ENCODE peak calls at places on chromosomes 16 and 17, in four cellular contexts. O is K562, C is HepG2, Y is GM12878. A is an unnamed sample.

GRCh38 chr17:55845385-55845784 is 94.5 kb downstream of the PCTP start:
- DNase-seq in O (no peak), C (no peak), Y (no peak), A (peak)

GRCh38 chr17:61619953-61620352 is 28.9 kb upstream of the NACA2 start:
- DNase-seq in O (no peak), C (no peak), Y (no peak), A (no peak)

GRCh38 chr16:3118846-3119245 is 6.5 kb downstream of the ZNF205 start:
- DNase-seq in O (no peak), C (no peak), Y (no peak), A (no peak)

GRCh38 chr17:82924812-82925211 is 85.0 kb upstream of the ZNF750 start:
- DNase-seq in O (no peak), C (peak), Y (no peak), A (no peak)

GRCh38 chr17:8126306-8127066 is 2.6 kb upstream of the HES7 start:
- DNase-seq in O (peak), C (no peak), Y (no peak), A (peak)

GRCh38 chr17:32298721-32299578 is 33.3 kb downstream of the RHBDL3 start:
- DNase-seq in O (no peak), C (no peak), Y (no peak), A (no peak)

GRCh38 chr17:71284032-71284755 is 836.6 kb upstream of the SOX9 start:
- DNase-seq in O (no peak), C (no peak), Y (no peak), A (no peak)

GRCh38 chr16:65314246-65315003 is 192.6 kb upstream of the CDH11 start:
- DNase-seq in O (no peak), C (no peak), Y (no peak), A (no peak)

GRCh38 chr17:2435181-2435741 is 34.4 kb upstream of the MNT start:
- DNase-seq in O (no peak), C (no peak), Y (no peak), A (peak)

GRCh38 chr17:29514792-29515191 is 52.0 kb downstream of the ABHD15 start:
- DNase-seq in O (no peak), C (no peak), Y (no peak), A (no peak)

GRCh38 chr16:19810817-19811731 is 73.6 kb downstream of the GPRC5B start:
- DNase-seq in O (no peak), C (peak), Y (no peak), A (no peak)

GRCh38 chr17:17672453-17673368 is 8.5 kb upstream of the RAI1 start:
- DNase-seq in O (no peak), C (no peak), Y (no peak), A (no peak)

GRCh38 chr16:9012848-9013507 is 49.3 kb upstream of the USP7 start:
- DNase-seq in O (peak), C (no peak), Y (no peak), A (peak)

GRCh38 chr16:66359012-66359411 is 7.5 kb upstream of the CDH5 start:
- DNase-seq in O (no peak), C (no peak), Y (no peak), A (no peak)

GRCh38 chr16:49101997-49102396 is 179.6 kb downstream of the CBLN1 start:
- DNase-seq in O (no peak), C (no peak), Y (no peak), A (no peak)

GRCh38 chr17:49629447-49629846 is 48.5 kb downstream of the SPOP start:
- DNase-seq in O (no peak), C (no peak), Y (no peak), A (no peak)

DNA sequence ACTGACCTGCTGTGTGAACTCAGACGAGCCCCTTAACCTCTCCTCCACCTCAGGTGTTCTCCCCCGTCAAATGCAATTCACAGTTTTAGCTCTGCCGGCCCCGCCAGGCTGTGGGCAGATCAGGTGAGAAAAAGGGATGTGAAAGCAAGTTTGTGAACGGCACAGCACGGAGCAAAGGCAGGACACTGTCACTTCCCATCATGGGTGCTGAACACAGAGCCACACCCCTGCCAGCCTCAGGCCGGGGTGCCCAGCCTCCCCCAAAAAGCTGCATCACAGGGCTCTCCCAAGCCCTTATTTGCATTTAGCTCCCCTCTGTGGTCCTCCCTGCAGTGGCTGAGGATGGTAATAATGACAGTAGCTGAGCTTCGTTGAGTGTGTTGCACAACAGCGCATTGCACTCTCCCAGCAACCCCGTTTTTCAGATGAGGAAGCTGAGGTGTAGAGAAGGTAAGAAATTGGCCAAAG is 88.8 kb upstream of the TNRC6C start:
- DNase-seq in O (no peak), C (no peak), Y (peak), A (no peak)
- TF ChIP-seq ATF2 in O (no peak), C (no peak), Y (peak), A (no peak)

GRCh38 chr16:14449790-14450463 is 180.1 kb downstream of the PARN start:
- DNase-seq in O (no peak), C (no peak), Y (no peak), A (no peak)
- TF ChIP-seq ETV6 in O (no peak), C (no peak), Y (no peak), A (no peak)

DNA sequence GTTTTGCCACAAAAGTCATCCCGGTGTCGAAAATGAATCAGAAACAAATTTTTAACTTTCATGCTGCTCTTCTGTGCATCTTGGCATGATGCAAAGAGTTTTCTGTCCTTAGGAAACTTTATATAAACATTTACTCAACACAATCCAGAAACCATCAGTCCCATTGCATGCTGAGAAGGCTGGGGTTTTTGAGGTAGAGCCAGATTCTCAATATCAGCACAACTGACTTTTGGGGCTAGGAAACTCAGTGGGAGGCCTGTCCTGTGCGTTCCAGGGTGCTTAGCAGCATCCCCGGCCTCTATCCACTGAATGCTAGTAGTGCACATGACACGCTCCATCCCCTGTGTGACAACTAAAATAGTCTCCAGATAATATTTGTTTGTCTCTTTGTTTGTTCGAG is 253.0 kb upstream of the XYLT1 start:
- DNase-seq in O (no peak), C (no peak), Y (no peak), A (no peak)
- TF ChIP-seq CREM in O (no peak), C (no peak), Y (no peak), A (no peak)

GRCh38 chr17:3846739-3847670 is 959 bp upstream of the NCBP3 start:
- DNase-seq in O (no peak), C (no peak), Y (no peak), A (no peak)

GRCh38 chr17:3845361-3845753 is 689 bp downstream of the NCBP3 start:
- DNase-seq in O (peak), C (no peak), Y (no peak), A (no peak)

GRCh38 chr17:3845754-3846738 is at the start of gene NCBP3:
- DNase-seq in O (peak), C (peak), Y (peak), A (peak)

GRCh38 chr17:3848229-3848628 is 2.2 kb upstream of the NCBP3 start:
- DNase-seq in O (no peak), C (no peak), Y (no peak), A (no peak)

GRCh38 chr17:3843935-3844516 is 2.0 kb downstream of the NCBP3 start:
- DNase-seq in O (peak), C (peak), Y (no peak), A (peak)
- TF ChIP-seq ATF2 in O (no peak), C (no peak), Y (no peak), A (no peak)

GRCh38 chr16:61929801-61930200 is 106.4 kb downstream of the CDH8 start:
- DNase-seq in O (no peak), C (no peak), Y (no peak), A (no peak)

GRCh38 chr16:61921373-61921772 is 114.9 kb downstream of the CDH8 start:
- DNase-seq in O (no peak), C (no peak), Y (no peak), A (no peak)

GRCh38 chr16:61923629-61924028 is 112.6 kb downstream of the CDH8 start:
- DNase-seq in O (no peak), C (no peak), Y (no peak), A (no peak)

GRCh38 chr16:61926766-61927165 is 109.5 kb downstream of the CDH8 start:
- DNase-seq in O (no peak), C (peak), Y (no peak), A (no peak)
- TF ChIP-seq ETV6 in O (no peak), C (no peak), Y (no peak), A (no peak)

DNA sequence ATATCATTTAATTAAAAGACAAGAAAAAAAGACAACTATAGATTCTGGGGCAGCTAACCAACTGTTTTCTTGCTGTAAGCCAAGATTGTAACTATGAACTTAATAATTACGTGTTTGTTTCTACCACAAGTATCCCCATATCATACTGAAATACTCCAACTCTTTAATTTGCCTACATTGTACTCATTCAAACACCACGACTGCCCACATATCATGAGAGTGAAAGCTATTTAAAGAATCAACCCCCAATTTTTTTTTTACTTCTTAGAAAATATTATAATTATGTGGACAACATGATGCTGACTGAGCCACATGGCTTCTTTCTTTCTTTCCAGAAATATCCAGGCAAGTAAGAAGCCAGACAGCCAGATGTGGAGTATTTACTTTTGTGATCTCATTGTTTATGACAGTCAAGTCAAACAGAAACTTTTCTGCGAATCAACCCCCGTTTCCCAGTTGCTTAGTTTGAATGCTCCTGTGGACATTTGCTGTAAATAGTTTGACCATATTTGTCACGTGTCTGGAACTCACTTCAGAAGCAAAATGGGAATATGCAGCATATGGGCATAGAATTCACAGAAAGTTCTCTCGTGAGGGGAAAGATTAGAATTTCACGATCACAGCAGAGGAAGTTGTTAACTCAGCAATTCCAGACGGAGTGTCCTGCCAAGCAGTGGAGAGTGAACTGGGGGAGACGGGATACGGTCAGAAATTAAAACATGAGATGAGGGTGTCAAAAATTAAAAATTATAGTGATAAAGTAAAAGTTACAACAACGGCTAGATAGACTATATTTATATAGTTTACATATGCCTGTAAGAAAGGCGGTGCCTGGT is 126.7 kb upstream of the PSMD7 start:
- DNase-seq in O (no peak), C (no peak), Y (no peak), A (no peak)
- TF ChIP-seq CREM in O (no peak), C (no peak), Y (peak), A (no peak)